ENCODE peak calls at places on chromosomes 13 and 19, in seven cellular contexts. H, W, F, Z, B, M and O are unnamed samples.

GRCh38 chr13:99651016-99651415 is 149.7 kb downstream of the TM9SF2 start:
- DNase-seq in W (no peak), B (no peak), H (no peak), M (no peak), Z (no peak), F (no peak), O (no peak)

GRCh38 chr13:56735537-56735942 is 405.2 kb upstream of the PRR20A start:
- DNase-seq in B (no peak), F (no peak), W (no peak), Z (no peak), M (no peak), H (no peak), O (no peak)

GRCh38 chr19:532578-533484 is 1.3 kb downstream of the CDC34 start:
- DNase-seq in Z (peak; percentile 92), H (peak; percentile 38), W (no peak), F (peak; percentile 46), B (peak; percentile 85), M (no peak), O (peak; percentile 33)

GRCh38 chr19:3968556-3969434 is 2.1 kb downstream of the DAPK3 start:
- DNase-seq in Z (peak; percentile 91), H (no peak), M (peak; percentile 97), W (peak; percentile 50), B (peak; percentile 100), F (peak; percentile 26), O (no peak)

GRCh38 chr13:110183925-110184324 is 123.0 kb downstream of the COL4A1 start:
- DNase-seq in Z (no peak), W (no peak), H (no peak), B (no peak), F (no peak), M (no peak), O (no peak)

GRCh38 chr19:19540707-19541515 is 2.8 kb downstream of the CILP2 start:
- DNase-seq in M (peak; percentile 57), F (no peak), Z (peak; percentile 69), B (no peak), W (peak; percentile 47), H (peak; percentile 63), O (peak; percentile 71)

GRCh38 chr19:40235238-40236025 is 8.9 kb upstream of the CCNP start:
- DNase-seq in F (no peak), M (no peak), Z (peak; percentile 41), B (no peak), H (no peak), W (no peak), O (no peak)

GRCh38 chr19:16326401-16327130 is 1.9 kb downstream of the KLF2 start:
- DNase-seq in Z (peak; percentile 58), B (peak; percentile 38), W (no peak), H (peak; percentile 45), F (no peak), M (no peak), O (peak; percentile 42)

GRCh38 chr13:47790755-47791154 is 210.3 kb downstream of the SUCLA2 start:
- DNase-seq in B (no peak), H (no peak), M (no peak), W (no peak), F (no peak), Z (no peak), O (no peak)

GRCh38 chr19:1374250-1374577 is 9.5 kb upstream of the NDUFS7 start:
- DNase-seq in B (no peak), W (no peak), H (no peak), F (no peak), Z (no peak), M (no peak), O (no peak)

GRCh38 chr19:10654610-10655456 is 687 bp downstream of the ILF3 start:
- DNase-seq in B (peak; percentile 34), M (peak; percentile 84), F (peak; percentile 45), Z (peak; percentile 55), H (peak; percentile 51), W (no peak), O (peak; percentile 56)

GRCh38 chr13:113273856-113274590 is 23.0 kb upstream of the LAMP1 start:
- DNase-seq in H (no peak), M (no peak), F (peak; percentile 70), W (no peak), Z (peak; percentile 60), B (no peak), O (no peak)

GRCh38 chr13:67353891-67354459 is 123.8 kb upstream of the PCDH9 start:
- DNase-seq in B (no peak), M (no peak), H (no peak), Z (no peak), W (no peak), F (no peak), O (no peak)

GRCh38 chr19:41537789-41538188 is 38.2 kb upstream of the CEACAM21 start:
- DNase-seq in M (no peak), Z (no peak), H (no peak), B (peak; percentile 43), F (peak; percentile 69), W (no peak), O (no peak)

GRCh38 chr13:23673867-23674605 is 103.8 kb downstream of the TNFRSF19 start:
- DNase-seq in B (no peak), W (no peak), M (no peak), F (no peak), Z (no peak), H (no peak), O (no peak)

GRCh38 chr19:19528721-19529490 is at the start of gene YJEFN3:
- DNase-seq in F (no peak), Z (no peak), B (no peak), H (no peak), M (no peak), W (no peak), O (no peak)

GRCh38 chr13:77465595-77466195 is 69.8 kb upstream of the SCEL start:
- DNase-seq in W (no peak), B (no peak), H (no peak), M (no peak), Z (no peak), F (no peak), O (no peak)

GRCh38 chr13:43078399-43078798 is 55.0 kb downstream of the DNAJC15 start:
- DNase-seq in Z (no peak), M (no peak), W (no peak), F (no peak), B (no peak), H (no peak), O (no peak)

GRCh38 chr13:104086759-104087158 is 1020.5 kb upstream of the SLC10A2 start:
- DNase-seq in Z (no peak), M (no peak), B (no peak), W (no peak), F (no peak), H (no peak), O (no peak)